ENCODE peak calls at places on chromosomes 5 and 9, in nine cellular contexts. W, P, C, O, Y, H, D, V and K are unnamed samples.

GRCh38 chr5:72814104-72814503 is 2.4 kb upstream of the TNPO1 start:
- DNase-seq in W (no peak), P (no peak), C (no peak), O (no peak), Y (no peak), H (no peak), D (no peak), V (no peak), K (no peak)

GRCh38 chr9:15213249-15213648 is 93.8 kb downstream of the TTC39B start:
- DNase-seq in W (no peak), P (no peak), C (no peak), O (no peak), Y (no peak), H (no peak), D (no peak), V (no peak), K (no peak)

GRCh38 chr5:61000887-61001286 is 55.9 kb downstream of the NDUFAF2 start:
- DNase-seq in W (no peak), P (no peak), C (no peak), O (no peak), Y (no peak), H (no peak), D (no peak), V (no peak), K (no peak)

GRCh38 chr5:103089272-103089671 is 30.7 kb downstream of the GIN1 start:
- DNase-seq in W (no peak), P (no peak), C (no peak), O (no peak), Y (no peak), H (no peak), D (no peak), V (no peak), K (no peak)

GRCh38 chr5:14870347-14871083 is 1.1 kb downstream of the ANKH start:
- DNase-seq in W (peak; percentile 57), P (no peak), C (no peak), O (no peak), Y (peak; percentile 84), H (peak; percentile 29), D (no peak), V (peak; percentile 86), K (no peak)

GRCh38 chr9:98860871-98861293 is 53.4 kb downstream of the GALNT12 start:
- DNase-seq in W (no peak), P (no peak), C (peak; percentile 24), O (peak; percentile 59), Y (no peak), H (no peak), D (peak; percentile 67), V (no peak), K (peak; percentile 77)

GRCh38 chr5:113663879-113664278 is 150.4 kb downstream of the YTHDC2 start:
- DNase-seq in W (peak; percentile 19), P (no peak), C (no peak), O (peak; percentile 37), Y (no peak), H (no peak), D (no peak), V (no peak), K (peak; percentile 13)

GRCh38 chr5:84255318-84255717 is 129.4 kb downstream of the EDIL3 start:
- DNase-seq in W (no peak), P (no peak), C (peak; percentile 37), O (peak; percentile 84), Y (no peak), H (no peak), D (no peak), V (no peak), K (no peak)

GRCh38 chr5:10513501-10514442 is 50.1 kb upstream of the ANKRD33B start:
- DNase-seq in W (no peak), P (no peak), C (peak; percentile 67), O (no peak), Y (no peak), H (no peak), D (no peak), V (no peak), K (peak; percentile 57)

GRCh38 chr5:128537306-128537998 is 593 bp downstream of the FBN2 start:
- DNase-seq in W (no peak), P (peak; percentile 62), C (no peak), O (no peak), Y (no peak), H (no peak), D (peak; percentile 26), V (no peak), K (no peak)

GRCh38 chr9:71279188-71279739 is 157.8 kb upstream of the TRPM3 start:
- DNase-seq in W (no peak), P (no peak), C (no peak), O (no peak), Y (no peak), H (no peak), D (no peak), V (no peak), K (no peak)

GRCh38 chr9:5388026-5388806 is 48.5 kb upstream of the RLN1 start:
- DNase-seq in W (no peak), P (no peak), C (no peak), O (peak; percentile 100), Y (no peak), H (no peak), D (no peak), V (no peak), K (no peak)

GRCh38 chr5:6721442-6721841 is 8.2 kb downstream of the TENT4A start:
- DNase-seq in W (no peak), P (no peak), C (no peak), O (peak; percentile 77), Y (no peak), H (no peak), D (no peak), V (no peak), K (no peak)

GRCh38 chr9:36187414-36187813 is 3.3 kb upstream of the CLTA start:
- DNase-seq in W (no peak), P (no peak), C (no peak), O (no peak), Y (no peak), H (no peak), D (no peak), V (no peak), K (peak; percentile 65)

GRCh38 chr9:33408087-33408486 is 5.7 kb upstream of the AQP7 start:
- DNase-seq in W (no peak), P (no peak), C (no peak), O (no peak), Y (no peak), H (no peak), D (no peak), V (no peak), K (no peak)

GRCh38 chr9:19788614-19789271 is at the start of gene SLC24A2:
- DNase-seq in W (no peak), P (peak; percentile 77), C (no peak), O (no peak), Y (no peak), H (no peak), D (peak; percentile 46), V (no peak), K (no peak)

GRCh38 chr9:127216888-127217217 is 47.7 kb upstream of the GARNL3 start:
- DNase-seq in W (no peak), P (no peak), C (no peak), O (no peak), Y (no peak), H (no peak), D (no peak), V (no peak), K (no peak)

GRCh38 chr5:62690421-62690820 is 111.8 kb downstream of the LRRC70 start:
- DNase-seq in W (no peak), P (no peak), C (no peak), O (no peak), Y (no peak), H (no peak), D (no peak), V (no peak), K (no peak)

GRCh38 chr5:88470746-88471145 is 202.1 kb upstream of the TMEM161B start:
- DNase-seq in W (no peak), P (no peak), C (no peak), O (no peak), Y (no peak), H (no peak), D (no peak), V (no peak), K (no peak)

GRCh38 chr9:105449081-105449480 is 1.2 kb downstream of the FSD1L start:
- DNase-seq in W (no peak), P (no peak), C (no peak), O (no peak), Y (no peak), H (no peak), D (no peak), V (no peak), K (no peak)

GRCh38 chr5:142713151-142713706 is 27.3 kb upstream of the FGF1 start:
- DNase-seq in W (peak; percentile 85), P (peak; percentile 94), C (peak; percentile 94), O (peak; percentile 96), Y (peak; percentile 83), H (peak; percentile 79), D (peak; percentile 64), V (peak; percentile 79), K (peak; percentile 54)

GRCh38 chr5:137218471-137218870 is 280.7 kb downstream of the SPOCK1 start:
- DNase-seq in W (no peak), P (no peak), C (no peak), O (no peak), Y (no peak), H (no peak), D (no peak), V (no peak), K (no peak)

GRCh38 chr9:9996259-9996658 is 616.5 kb downstream of the PTPRD start:
- DNase-seq in W (no peak), P (no peak), C (no peak), O (peak; percentile 94), Y (no peak), H (no peak), D (no peak), V (peak; percentile 28), K (no peak)

GRCh38 chr5:140261403-140262171 is 41.3 kb downstream of the PFDN1 start:
- DNase-seq in W (no peak), P (no peak), C (peak; percentile 93), O (peak; percentile 7), Y (no peak), H (peak; percentile 58), D (peak; percentile 77), V (peak; percentile 70), K (peak; percentile 72)

GRCh38 chr9:77961541-77961940 is 70.1 kb downstream of the GNAQ start:
- DNase-seq in W (no peak), P (no peak), C (no peak), O (no peak), Y (no peak), H (no peak), D (no peak), V (no peak), K (no peak)

GRCh38 chr5:180105827-180106312 is 34.3 kb upstream of the RNF130 start:
- DNase-seq in W (no peak), P (no peak), C (no peak), O (peak; percentile 84), Y (no peak), H (no peak), D (no peak), V (no peak), K (no peak)

GRCh38 chr9:24416136-24416535 is 129.6 kb downstream of the IZUMO3 start:
- DNase-seq in W (no peak), P (no peak), C (no peak), O (no peak), Y (no peak), H (no peak), D (no peak), V (no peak), K (no peak)

GRCh38 chr5:53478411-53479044 is 1.9 kb upstream of the FST start:
- DNase-seq in W (no peak), P (peak; percentile 73), C (peak; percentile 82), O (peak; percentile 89), Y (peak; percentile 17), H (no peak), D (peak; percentile 47), V (no peak), K (no peak)

GRCh38 chr5:52893863-52894262 is 95.3 kb upstream of the ITGA2 start:
- DNase-seq in W (no peak), P (no peak), C (no peak), O (no peak), Y (no peak), H (no peak), D (no peak), V (no peak), K (no peak)